ENCODE peak calls at places on chromosomes 7 and 10, in ten cellular contexts. One of them, this sample, is unnamed.

GRCh38 chr7:127689194-127689772 is 37.3 kb downstream of the SND1 start:
- DNase-seq in PC-3: no peak
- DNase-seq in mesendoderm: no peak
- DNase-seq in HepG2: no peak
- DNase-seq in GM23248: no peak
- DNase-seq in IMR-90: no peak
- DNase-seq in OCI-LY7: no peak
- DNase-seq in A549: no peak
- DNase-seq in Karpas-422: no peak
- DNase-seq in SK-N-SH: no peak
- DNase-seq in this sample: no peak

GRCh38 chr10:122342293-122343134 is 32.0 kb upstream of the PLEKHA1 start:
- DNase-seq in PC-3: peak
- DNase-seq in mesendoderm: peak
- DNase-seq in HepG2: peak
- DNase-seq in GM23248: peak
- DNase-seq in IMR-90: peak
- DNase-seq in OCI-LY7: peak
- DNase-seq in A549: peak
- DNase-seq in Karpas-422: peak
- DNase-seq in SK-N-SH: peak
- DNase-seq in this sample: peak

GRCh38 chr10:49119746-49120145 is 4.4 kb upstream of the VSTM4 start:
- DNase-seq in PC-3: peak
- DNase-seq in mesendoderm: peak
- DNase-seq in HepG2: no peak
- DNase-seq in GM23248: peak
- DNase-seq in IMR-90: peak
- DNase-seq in OCI-LY7: no peak
- DNase-seq in A549: no peak
- DNase-seq in Karpas-422: no peak
- DNase-seq in SK-N-SH: no peak
- DNase-seq in this sample: no peak

GRCh38 chr7:113945018-113945938 is 26.5 kb upstream of the PPP1R3A start:
- DNase-seq in PC-3: no peak
- DNase-seq in mesendoderm: no peak
- DNase-seq in HepG2: no peak
- DNase-seq in GM23248: no peak
- DNase-seq in IMR-90: no peak
- DNase-seq in OCI-LY7: no peak
- DNase-seq in A549: no peak
- DNase-seq in Karpas-422: no peak
- DNase-seq in SK-N-SH: no peak
- DNase-seq in this sample: no peak

GRCh38 chr10:125700355-125700911 is 17.5 kb upstream of the TEX36 start:
- DNase-seq in PC-3: peak
- DNase-seq in mesendoderm: no peak
- DNase-seq in HepG2: no peak
- DNase-seq in GM23248: peak
- DNase-seq in IMR-90: peak
- DNase-seq in OCI-LY7: no peak
- DNase-seq in A549: no peak
- DNase-seq in Karpas-422: no peak
- DNase-seq in SK-N-SH: no peak
- DNase-seq in this sample: no peak

GRCh38 chr10:62348029-62348428 is 26.1 kb upstream of the ZNF365 start:
- DNase-seq in PC-3: peak
- DNase-seq in mesendoderm: no peak
- DNase-seq in HepG2: no peak
- DNase-seq in GM23248: peak
- DNase-seq in IMR-90: no peak
- DNase-seq in OCI-LY7: no peak
- DNase-seq in A549: no peak
- DNase-seq in Karpas-422: no peak
- DNase-seq in SK-N-SH: no peak
- DNase-seq in this sample: no peak

GRCh38 chr10:44650576-44651394 is 260.4 kb upstream of the TMEM72 start:
- DNase-seq in PC-3: no peak
- DNase-seq in mesendoderm: no peak
- DNase-seq in HepG2: no peak
- DNase-seq in GM23248: peak
- DNase-seq in IMR-90: no peak
- DNase-seq in OCI-LY7: no peak
- DNase-seq in A549: no peak
- DNase-seq in Karpas-422: no peak
- DNase-seq in SK-N-SH: no peak
- DNase-seq in this sample: no peak

GRCh38 chr10:61257956-61258496 is 195.2 kb downstream of the TMEM26 start:
- DNase-seq in PC-3: peak
- DNase-seq in mesendoderm: no peak
- DNase-seq in HepG2: no peak
- DNase-seq in GM23248: peak
- DNase-seq in IMR-90: peak
- DNase-seq in OCI-LY7: no peak
- DNase-seq in A549: no peak
- DNase-seq in Karpas-422: no peak
- DNase-seq in SK-N-SH: no peak
- DNase-seq in this sample: no peak

GRCh38 chr10:99667108-99667751 is 7.9 kb downstream of the ENTPD7 start:
- DNase-seq in PC-3: peak
- DNase-seq in mesendoderm: no peak
- DNase-seq in HepG2: no peak
- DNase-seq in GM23248: peak
- DNase-seq in IMR-90: peak
- DNase-seq in OCI-LY7: no peak
- DNase-seq in A549: peak
- DNase-seq in Karpas-422: no peak
- DNase-seq in SK-N-SH: peak
- DNase-seq in this sample: no peak

GRCh38 chr7:23685770-23686169 is 5.8 kb downstream of the FAM221A start:
- DNase-seq in PC-3: peak
- DNase-seq in mesendoderm: no peak
- DNase-seq in HepG2: no peak
- DNase-seq in GM23248: peak
- DNase-seq in IMR-90: peak
- DNase-seq in OCI-LY7: no peak
- DNase-seq in A549: no peak
- DNase-seq in Karpas-422: no peak
- DNase-seq in SK-N-SH: no peak
- DNase-seq in this sample: no peak

GRCh38 chr7:26365077-26365896 is 73.6 kb downstream of the SNX10 start:
- DNase-seq in PC-3: peak
- DNase-seq in mesendoderm: peak
- DNase-seq in HepG2: peak
- DNase-seq in GM23248: peak
- DNase-seq in IMR-90: peak
- DNase-seq in OCI-LY7: peak
- DNase-seq in A549: peak
- DNase-seq in Karpas-422: peak
- DNase-seq in SK-N-SH: peak
- DNase-seq in this sample: peak

GRCh38 chr10:4983615-4984216 is 19.9 kb downstream of the AKR1C2 start:
- DNase-seq in PC-3: no peak
- DNase-seq in mesendoderm: no peak
- DNase-seq in HepG2: peak
- DNase-seq in GM23248: no peak
- DNase-seq in IMR-90: no peak
- DNase-seq in OCI-LY7: no peak
- DNase-seq in A549: no peak
- DNase-seq in Karpas-422: no peak
- DNase-seq in SK-N-SH: no peak
- DNase-seq in this sample: no peak

GRCh38 chr7:149621776-149622175 is 124.2 kb upstream of the ZNF746 start:
- DNase-seq in PC-3: no peak
- DNase-seq in mesendoderm: no peak
- DNase-seq in HepG2: no peak
- DNase-seq in GM23248: no peak
- DNase-seq in IMR-90: no peak
- DNase-seq in OCI-LY7: no peak
- DNase-seq in A549: no peak
- DNase-seq in Karpas-422: no peak
- DNase-seq in SK-N-SH: no peak
- DNase-seq in this sample: no peak

GRCh38 chr7:35257251-35258124 is 3.6 kb upstream of the TBX20 start:
- DNase-seq in PC-3: no peak
- DNase-seq in mesendoderm: peak
- DNase-seq in HepG2: no peak
- DNase-seq in GM23248: no peak
- DNase-seq in IMR-90: no peak
- DNase-seq in OCI-LY7: no peak
- DNase-seq in A549: no peak
- DNase-seq in Karpas-422: no peak
- DNase-seq in SK-N-SH: no peak
- DNase-seq in this sample: peak

GRCh38 chr7:461453-462172 is 58.0 kb downstream of the PDGFA start:
- DNase-seq in PC-3: no peak
- DNase-seq in mesendoderm: peak
- DNase-seq in HepG2: peak
- DNase-seq in GM23248: no peak
- DNase-seq in IMR-90: no peak
- DNase-seq in OCI-LY7: no peak
- DNase-seq in A549: no peak
- DNase-seq in Karpas-422: no peak
- DNase-seq in SK-N-SH: no peak
- DNase-seq in this sample: no peak
- H3K4me2 ChIP-seq in PC-3: no peak
- H3K4me2 ChIP-seq in mesendoderm: no peak
- H3K4me2 ChIP-seq in HepG2: peak
- H3K4me2 ChIP-seq in GM23248: no peak
- H3K4me2 ChIP-seq in IMR-90: no peak
- H3K4me2 ChIP-seq in OCI-LY7: no peak
- H3K4me2 ChIP-seq in A549: no peak
- H3K4me2 ChIP-seq in Karpas-422: no peak
- H3K4me2 ChIP-seq in SK-N-SH: peak
- H3K4me2 ChIP-seq in this sample: no peak

GRCh38 chr10:113648478-113648877 is 15.4 kb downstream of the NRAP start:
- DNase-seq in PC-3: peak
- DNase-seq in mesendoderm: peak
- DNase-seq in HepG2: no peak
- DNase-seq in GM23248: peak
- DNase-seq in IMR-90: no peak
- DNase-seq in OCI-LY7: no peak
- DNase-seq in A549: no peak
- DNase-seq in Karpas-422: no peak
- DNase-seq in SK-N-SH: no peak
- DNase-seq in this sample: no peak

GRCh38 chr10:113650172-113650571 is 13.7 kb downstream of the NRAP start:
- DNase-seq in PC-3: peak
- DNase-seq in mesendoderm: peak
- DNase-seq in HepG2: peak
- DNase-seq in GM23248: no peak
- DNase-seq in IMR-90: no peak
- DNase-seq in OCI-LY7: no peak
- DNase-seq in A549: no peak
- DNase-seq in Karpas-422: no peak
- DNase-seq in SK-N-SH: no peak
- DNase-seq in this sample: no peak

GRCh38 chr10:113644185-113645120 is 19.4 kb downstream of the NRAP start:
- DNase-seq in PC-3: no peak
- DNase-seq in mesendoderm: peak
- DNase-seq in HepG2: peak
- DNase-seq in GM23248: peak
- DNase-seq in IMR-90: peak
- DNase-seq in OCI-LY7: no peak
- DNase-seq in A549: no peak
- DNase-seq in Karpas-422: no peak
- DNase-seq in SK-N-SH: no peak
- DNase-seq in this sample: no peak

GRCh38 chr10:113643183-113643582 is 20.7 kb downstream of the NRAP start:
- DNase-seq in PC-3: peak
- DNase-seq in mesendoderm: no peak
- DNase-seq in HepG2: no peak
- DNase-seq in GM23248: no peak
- DNase-seq in IMR-90: no peak
- DNase-seq in OCI-LY7: no peak
- DNase-seq in A549: no peak
- DNase-seq in Karpas-422: no peak
- DNase-seq in SK-N-SH: no peak
- DNase-seq in this sample: no peak

GRCh38 chr10:113646337-113647201 is 17.3 kb downstream of the NRAP start:
- DNase-seq in PC-3: no peak
- DNase-seq in mesendoderm: no peak
- DNase-seq in HepG2: no peak
- DNase-seq in GM23248: peak
- DNase-seq in IMR-90: no peak
- DNase-seq in OCI-LY7: no peak
- DNase-seq in A549: no peak
- DNase-seq in Karpas-422: no peak
- DNase-seq in SK-N-SH: no peak
- DNase-seq in this sample: no peak
- H3K27ac ChIP-seq in PC-3: no peak
- H3K27ac ChIP-seq in mesendoderm: no peak
- H3K27ac ChIP-seq in HepG2: no peak
- H3K27ac ChIP-seq in GM23248: no peak
- H3K27ac ChIP-seq in IMR-90: no peak
- H3K27ac ChIP-seq in OCI-LY7: no peak
- H3K27ac ChIP-seq in A549: no peak
- H3K27ac ChIP-seq in Karpas-422: no peak
- H3K27ac ChIP-seq in SK-N-SH: no peak
- H3K27ac ChIP-seq in this sample: no peak

GRCh38 chr10:88092265-88092664 is 228.8 kb downstream of the PTEN start:
- DNase-seq in PC-3: no peak
- DNase-seq in mesendoderm: no peak
- DNase-seq in HepG2: no peak
- DNase-seq in GM23248: no peak
- DNase-seq in IMR-90: no peak
- DNase-seq in OCI-LY7: no peak
- DNase-seq in A549: no peak
- DNase-seq in Karpas-422: no peak
- DNase-seq in SK-N-SH: no peak
- DNase-seq in this sample: no peak
- H3K4me2 ChIP-seq in PC-3: no peak
- H3K4me2 ChIP-seq in mesendoderm: no peak
- H3K4me2 ChIP-seq in HepG2: no peak
- H3K4me2 ChIP-seq in GM23248: no peak
- H3K4me2 ChIP-seq in IMR-90: no peak
- H3K4me2 ChIP-seq in OCI-LY7: peak
- H3K4me2 ChIP-seq in A549: no peak
- H3K4me2 ChIP-seq in Karpas-422: no peak
- H3K4me2 ChIP-seq in SK-N-SH: no peak
- H3K4me2 ChIP-seq in this sample: no peak

DNA sequence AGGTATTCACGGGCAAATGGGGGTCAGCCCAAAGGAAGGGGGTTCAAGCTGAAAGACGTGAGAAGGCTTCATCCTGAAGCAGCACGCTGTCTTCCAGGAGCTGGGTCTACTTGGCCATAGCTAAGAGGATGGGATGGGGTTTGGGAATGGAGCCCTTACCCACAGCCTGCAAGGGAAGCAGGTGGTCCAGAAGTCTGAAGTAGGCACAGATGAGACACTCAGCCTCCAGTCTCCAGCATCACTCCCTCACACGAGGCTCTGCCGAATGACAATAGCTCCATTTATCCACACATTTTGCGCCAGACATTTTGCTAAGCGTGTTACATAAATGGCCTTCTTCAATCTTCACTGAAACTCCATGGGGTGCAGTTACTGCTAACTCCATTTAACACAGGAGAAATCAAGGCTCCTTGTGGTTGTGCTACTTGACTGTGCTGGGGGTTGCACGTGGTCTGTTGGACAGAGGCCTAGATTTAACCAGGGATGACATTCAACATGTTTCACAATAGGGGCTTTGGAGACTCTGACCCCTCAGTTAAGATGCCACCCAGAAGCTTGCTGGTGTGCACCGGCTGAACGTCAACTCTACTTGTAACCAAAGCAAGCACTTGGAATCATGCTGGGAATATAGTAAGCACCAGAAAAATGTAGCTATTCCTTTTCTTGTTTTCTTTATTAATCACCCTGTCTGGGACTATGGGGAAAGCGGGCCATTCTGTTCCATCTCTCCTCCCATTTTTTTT is 85.3 kb downstream of the FAM241B start:
- DNase-seq in PC-3: peak
- DNase-seq in mesendoderm: no peak
- DNase-seq in HepG2: no peak
- DNase-seq in GM23248: peak
- DNase-seq in IMR-90: peak
- DNase-seq in OCI-LY7: no peak
- DNase-seq in A549: no peak
- DNase-seq in Karpas-422: no peak
- DNase-seq in SK-N-SH: no peak
- DNase-seq in this sample: no peak
- H3K27ac ChIP-seq in PC-3: no peak
- H3K27ac ChIP-seq in mesendoderm: no peak
- H3K27ac ChIP-seq in HepG2: no peak
- H3K27ac ChIP-seq in GM23248: no peak
- H3K27ac ChIP-seq in IMR-90: no peak
- H3K27ac ChIP-seq in OCI-LY7: no peak
- H3K27ac ChIP-seq in A549: no peak
- H3K27ac ChIP-seq in Karpas-422: no peak
- H3K27ac ChIP-seq in SK-N-SH: no peak
- H3K27ac ChIP-seq in this sample: no peak

This sample was measured in neural progenitor cell.